ENCODE peak calls at places on chromosomes 16 and 17, in five cellular contexts. P is H1, O is A549, V is HepG2, D is K562. H is an unnamed sample.

GRCh38 chr16:27226976-27227705 is 23.8 kb downstream of the KDM8 start:
- DNase-seq in P (no peak), O (no peak), V (no peak), D (no peak), H (no peak)

GRCh38 chr17:74417178-74418045 is 14.5 kb upstream of the GPRC5C start:
- DNase-seq in P (no peak), O (peak; percentile 98), V (peak; percentile 89), D (no peak), H (peak; percentile 56)

GRCh38 chr16:51313204-51313603 is 162.1 kb upstream of the SALL1 start:
- DNase-seq in P (no peak), O (no peak), V (no peak), D (no peak), H (no peak)

GRCh38 chr17:55527520-55528118 is 16.4 kb upstream of the SMIM36 start:
- DNase-seq in P (peak; percentile 50), O (peak; percentile 50), V (peak; percentile 39), D (no peak), H (no peak)

GRCh38 chr17:7560172-7561027 is 1.3 kb upstream of the SENP3 start:
- DNase-seq in P (peak; percentile 90), O (peak; percentile 85), V (peak; percentile 64), D (peak; percentile 51), H (no peak)

GRCh38 chr17:55778389-55779118 is 27.7 kb downstream of the PCTP start:
- DNase-seq in P (no peak), O (no peak), V (no peak), D (no peak), H (no peak)

GRCh38 chr16:70730944-70731343 is 45.1 kb upstream of the MTSS2 start:
- DNase-seq in P (no peak), O (no peak), V (no peak), D (no peak), H (no peak)

GRCh38 chr16:1776991-1777374 is 4.0 kb upstream of the MRPS34 start:
- DNase-seq in P (no peak), O (no peak), V (no peak), D (no peak), H (no peak)

GRCh38 chr16:49502136-49502881 is 128.7 kb downstream of the C16orf78 start:
- DNase-seq in P (no peak), O (no peak), V (no peak), D (no peak), H (no peak)

GRCh38 chr16:86406056-86406455 is 104.3 kb upstream of the FOXF1 start:
- DNase-seq in P (no peak), O (no peak), V (no peak), D (no peak), H (no peak)

GRCh38 chr16:56841233-56841632 is 23.8 kb upstream of the SLC12A3 start:
- DNase-seq in P (no peak), O (no peak), V (no peak), D (no peak), H (no peak)

GRCh38 chr16:55240933-55241332 is 83.1 kb upstream of the IRX6 start:
- DNase-seq in P (no peak), O (no peak), V (no peak), D (no peak), H (no peak)

GRCh38 chr17:43034623-43035293 is 9.7 kb downstream of the RND2 start:
- DNase-seq in P (no peak), O (no peak), V (no peak), D (no peak), H (no peak)

GRCh38 chr17:35048685-35049379 is 14.7 kb downstream of the RFFL start:
- DNase-seq in P (no peak), O (no peak), V (no peak), D (no peak), H (no peak)

GRCh38 chr16:49743206-49743470 is 112.8 kb downstream of the ZNF423 start:
- DNase-seq in P (no peak), O (no peak), V (no peak), D (no peak), H (no peak)

GRCh38 chr17:74917430-74917829 is 5.6 kb downstream of the USH1G start:
- DNase-seq in P (no peak), O (no peak), V (no peak), D (no peak), H (no peak)

GRCh38 chr16:67449328-67449727 is 18.4 kb downstream of the HSD11B2 start:
- DNase-seq in P (no peak), O (no peak), V (no peak), D (no peak), H (no peak)

GRCh38 chr17:4247981-4248388 is 15.8 kb downstream of the ANKFY1 start:
- DNase-seq in P (no peak), O (no peak), V (peak; percentile 55), D (peak; percentile 29), H (no peak)

GRCh38 chr17:59436900-59437299 is 105.4 kb downstream of the YPEL2 start:
- DNase-seq in P (no peak), O (no peak), V (no peak), D (no peak), H (no peak)

GRCh38 chr16:86614699-86615098 is 36.4 kb downstream of the FOXL1 start:
- DNase-seq in P (no peak), O (no peak), V (no peak), D (no peak), H (no peak)

GRCh38 chr17:81082177-81083073 is 47.5 kb downstream of the BAIAP2 start:
- DNase-seq in P (no peak), O (no peak), V (no peak), D (no peak), H (no peak)

GRCh38 chr16:4625617-4626159 is 1.1 kb downstream of the MGRN1 start:
- DNase-seq in P (no peak), O (no peak), V (no peak), D (no peak), H (no peak)

GRCh38 chr17:52209507-52209906 is 51.0 kb upstream of the CA10 start:
- DNase-seq in P (no peak), O (no peak), V (no peak), D (no peak), H (no peak)

GRCh38 chr16:4506450-4506849 is 30.3 kb downstream of the HMOX2 start:
- DNase-seq in P (peak; percentile 56), O (peak; percentile 62), V (peak; percentile 59), D (peak; percentile 58), H (peak; percentile 39)

GRCh38 chr17:31327534-31328526 is 6.4 kb upstream of the EVI2A start:
- DNase-seq in P (no peak), O (peak; percentile 19), V (peak; percentile 52), D (no peak), H (no peak)

GRCh38 chr16:82177555-82177954 is 7.5 kb upstream of the MPHOSPH6 start:
- DNase-seq in P (no peak), O (no peak), V (no peak), D (no peak), H (no peak)

GRCh38 chr17:76273435-76273921 is 8.3 kb downstream of the UBALD2 start:
- DNase-seq in P (no peak), O (no peak), V (no peak), D (no peak), H (no peak)

GRCh38 chr17:76273923-76274558 is 8.9 kb downstream of the UBALD2 start:
- DNase-seq in P (no peak), O (no peak), V (no peak), D (no peak), H (no peak)

GRCh38 chr17:76276069-76276431 is 10.9 kb downstream of the UBALD2 start:
- DNase-seq in P (no peak), O (no peak), V (no peak), D (no peak), H (no peak)

GRCh38 chr17:76275382-76276068 is 10.4 kb downstream of the UBALD2 start:
- DNase-seq in P (no peak), O (no peak), V (no peak), D (no peak), H (no peak)

DNA sequence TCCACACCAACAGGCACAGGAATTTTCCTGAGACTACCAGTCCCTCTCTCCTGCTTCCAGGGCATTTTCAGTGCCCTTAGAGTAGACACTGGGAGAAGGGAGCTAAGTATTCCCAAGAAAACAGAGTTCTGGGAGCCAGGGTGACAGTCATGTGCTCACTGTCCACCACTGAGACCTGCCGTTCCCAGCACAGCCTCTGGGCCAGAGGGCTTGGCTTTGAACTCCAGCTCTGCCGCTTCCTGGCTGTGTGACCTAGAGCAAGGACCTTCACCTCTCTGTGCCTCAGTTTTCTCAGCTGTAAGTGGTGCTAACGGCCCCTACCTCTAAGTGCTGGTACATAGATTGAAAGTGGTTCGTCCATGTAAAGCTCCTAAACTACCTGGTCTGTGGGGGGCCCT is 9.4 kb downstream of the UBALD2 start:
- DNase-seq in P (no peak), O (no peak), V (no peak), D (no peak), H (no peak)
- TF ChIP-seq KDM1A in P (no peak), O (no peak), V (no peak), D (peak; percentile 43), H (no peak)

GRCh38 chr17:44914698-44915271 is 515 bp downstream of the GFAP start:
- DNase-seq in P (no peak), O (no peak), V (no peak), D (no peak), H (no peak)

GRCh38 chr17:44916059-44916780 is 920 bp upstream of the GFAP start:
- DNase-seq in P (no peak), O (no peak), V (peak; percentile 79), D (no peak), H (no peak)

GRCh38 chr17:44916781-44917241 is 1.5 kb upstream of the GFAP start:
- DNase-seq in P (no peak), O (no peak), V (no peak), D (no peak), H (no peak)

GRCh38 chr17:44915321-44915726 is at the start of gene GFAP:
- DNase-seq in P (no peak), O (no peak), V (no peak), D (no peak), H (no peak)

GRCh38 chr17:44915727-44916058 is 393 bp upstream of the GFAP start:
- DNase-seq in P (no peak), O (no peak), V (no peak), D (no peak), H (no peak)
- TF ChIP-seq KDM1A in P (no peak), O (no peak), V (no peak), D (no peak), H (no peak)

GRCh38 chr17:82960419-82961271 is 118.8 kb upstream of the METRNL start:
- DNase-seq in P (no peak), O (no peak), V (no peak), D (no peak), H (no peak)
- TF ChIP-seq KDM1A in P (no peak), O (no peak), V (no peak), D (no peak), H (no peak)

GRCh38 chr17:76706817-76707216 is 3.9 kb downstream of the MXRA7 start:
- DNase-seq in P (no peak), O (no peak), V (no peak), D (no peak), H (no peak)
- TF ChIP-seq KDM1A in P (no peak), O (no peak), V (no peak), D (no peak), H (no peak)

GRCh38 chr17:48439072-48439471 is 9.1 kb upstream of the SKAP1 start:
- DNase-seq in P (no peak), O (no peak), V (no peak), D (no peak), H (no peak)

GRCh38 chr17:48439875-48440505 is 10.0 kb upstream of the SKAP1 start:
- DNase-seq in P (no peak), O (no peak), V (no peak), D (no peak), H (no peak)

GRCh38 chr17:48440660-48441059 is 10.6 kb upstream of the SKAP1 start:
- DNase-seq in P (no peak), O (no peak), V (no peak), D (no peak), H (no peak)

GRCh38 chr17:48438662-48439061 is 8.6 kb upstream of the SKAP1 start:
- DNase-seq in P (no peak), O (no peak), V (no peak), D (peak; percentile 45), H (no peak)

GRCh38 chr17:48439473-48439872 is 9.5 kb upstream of the SKAP1 start:
- DNase-seq in P (no peak), O (no peak), V (no peak), D (no peak), H (no peak)
- TF ChIP-seq KDM1A in P (no peak), O (no peak), V (no peak), D (no peak), H (no peak)

H was measured in GM12878.